ENCODE peak calls at places on chromosomes 12 and 14, in seven cellular contexts. C is anterior cingulate cortex, F is NCI-H460, K is nephron progenitor cell, H is astrocyte of the cerebellum, O is AML-193, U is iPS DF 19.7. D is an unnamed sample.

GRCh38 chr14:80364274-80364673 is 153.0 kb upstream of the DIO2 start:
- DNase-seq in C (no peak), F (peak), K (no peak), H (no peak), O (peak), U (no peak), D (peak)

GRCh38 chr14:92924247-92924646 is 1.3 kb downstream of the CHGA start:
- DNase-seq in C (no peak), F (no peak), K (no peak), H (no peak), O (no peak), U (no peak), D (no peak)

GRCh38 chr12:91316825-91317224 is 134.2 kb upstream of the DCN start:
- DNase-seq in C (no peak), F (no peak), K (no peak), H (no peak), O (no peak), U (no peak), D (peak)

GRCh38 chr12:108399514-108399913 is 60.4 kb upstream of the CMKLR1 start:
- DNase-seq in C (no peak), F (no peak), K (no peak), H (no peak), O (no peak), U (no peak), D (no peak)

GRCh38 chr12:203462-204260 is 10.3 kb downstream of the SLC6A12 start:
- DNase-seq in C (peak), F (peak), K (peak), H (no peak), O (no peak), U (no peak), D (no peak)

GRCh38 chr12:42886160-42886559 is 296.6 kb upstream of the PRICKLE1 start:
- DNase-seq in C (no peak), F (no peak), K (no peak), H (no peak), O (no peak), U (no peak), D (no peak)

GRCh38 chr12:70367268-70368141 is 1.4 kb downstream of the KCNMB4 start:
- DNase-seq in C (no peak), F (no peak), K (no peak), H (no peak), O (no peak), U (no peak), D (peak)

GRCh38 chr12:121697093-121697698 is 15.4 kb upstream of the TMEM120B start:
- DNase-seq in C (no peak), F (peak), K (no peak), H (peak), O (peak), U (no peak), D (peak)

GRCh38 chr12:60847281-60847680 is 1251.5 kb downstream of the SLC16A7 start:
- DNase-seq in C (no peak), F (no peak), K (no peak), H (no peak), O (no peak), U (no peak), D (no peak)

GRCh38 chr12:1122803-1123202 is 131.8 kb downstream of the ERC1 start:
- DNase-seq in C (no peak), F (no peak), K (no peak), H (no peak), O (peak), U (no peak), D (no peak)

GRCh38 chr14:37116933-37117844 is 55.2 kb downstream of the SLC25A21 start:
- DNase-seq in C (no peak), F (peak), K (no peak), H (peak), O (no peak), U (no peak), D (peak)

GRCh38 chr14:77077040-77077439 is 21.0 kb upstream of the CIPC start:
- DNase-seq in C (no peak), F (no peak), K (no peak), H (no peak), O (no peak), U (no peak), D (no peak)

GRCh38 chr14:87142568-87143211 is 850.3 kb downstream of the GALC start:
- DNase-seq in C (no peak), F (no peak), K (no peak), H (no peak), O (no peak), U (no peak), D (no peak)

GRCh38 chr12:46492471-46493351 is 120.1 kb upstream of the SLC38A2 start:
- DNase-seq in C (no peak), F (peak), K (no peak), H (peak), O (no peak), U (no peak), D (peak)

GRCh38 chr12:86137936-86138335 is 118.3 kb downstream of the MGAT4C start:
- DNase-seq in C (no peak), F (no peak), K (no peak), H (peak), O (no peak), U (no peak), D (peak)

GRCh38 chr12:124469193-124469888 is 98.1 kb downstream of the NCOR2 start:
- DNase-seq in C (no peak), F (no peak), K (no peak), H (no peak), O (peak), U (no peak), D (no peak)

GRCh38 chr12:94588271-94588785 is 62.0 kb downstream of the TMCC3 start:
- DNase-seq in C (no peak), F (no peak), K (no peak), H (no peak), O (no peak), U (no peak), D (no peak)

GRCh38 chr12:105426766-105427165 is 96.3 kb downstream of the C12orf75 start:
- DNase-seq in C (no peak), F (no peak), K (no peak), H (no peak), O (no peak), U (no peak), D (no peak)

GRCh38 chr12:28242888-28243633 is 52.8 kb downstream of the CCDC91 start:
- DNase-seq in C (no peak), F (no peak), K (no peak), H (no peak), O (no peak), U (no peak), D (peak)

GRCh38 chr12:130666645-130667044 is 49.5 kb downstream of the RIMBP2 start:
- DNase-seq in C (no peak), F (no peak), K (no peak), H (no peak), O (no peak), U (no peak), D (no peak)

GRCh38 chr12:22938323-22938722 is 313.4 kb downstream of the ETNK1 start:
- DNase-seq in C (no peak), F (no peak), K (no peak), H (no peak), O (no peak), U (no peak), D (no peak)

GRCh38 chr12:11666651-11667050 is 17.2 kb downstream of the ETV6 start:
- DNase-seq in C (no peak), F (no peak), K (no peak), H (no peak), O (no peak), U (no peak), D (no peak)

GRCh38 chr14:32202468-32202865 is 602 bp downstream of the RNU6-8 start:
- DNase-seq in C (no peak), F (peak), K (no peak), H (peak), O (no peak), U (no peak), D (peak)

GRCh38 chr12:2115101-2115845 is 62.5 kb downstream of the CACNA1C start:
- DNase-seq in C (no peak), F (no peak), K (no peak), H (no peak), O (no peak), U (no peak), D (no peak)

GRCh38 chr14:104972301-104973211 is 5.6 kb downstream of the AHNAK2 start:
- DNase-seq in C (no peak), F (peak), K (no peak), H (no peak), O (no peak), U (no peak), D (peak)

GRCh38 chr12:49540229-49541139 is 1.7 kb downstream of the KCNH3 start:
- DNase-seq in C (no peak), F (no peak), K (no peak), H (no peak), O (no peak), U (no peak), D (no peak)

GRCh38 chr12:18224745-18225144 is 36.6 kb upstream of the PIK3C2G start:
- DNase-seq in C (no peak), F (peak), K (no peak), H (peak), O (peak), U (peak), D (peak)

GRCh38 chr12:117214797-117215196 is 24.5 kb upstream of the FBXO21 start:
- DNase-seq in C (no peak), F (no peak), K (no peak), H (no peak), O (no peak), U (no peak), D (no peak)

GRCh38 chr14:25050494-25051170 is 685 bp upstream of the STXBP6 start:
- DNase-seq in C (no peak), F (no peak), K (peak), H (peak), O (no peak), U (no peak), D (peak)

GRCh38 chr12:62190921-62191746 is 69.1 kb upstream of the USP15 start:
- DNase-seq in C (no peak), F (no peak), K (peak), H (no peak), O (no peak), U (no peak), D (no peak)

GRCh38 chr14:37232907-37233481 is 35.3 kb downstream of the MIPOL1 start:
- DNase-seq in C (no peak), F (peak), K (peak), H (peak), O (peak), U (peak), D (peak)

GRCh38 chr14:24251880-24252288 is 9.5 kb upstream of the TINF2 start:
- DNase-seq in C (no peak), F (no peak), K (no peak), H (no peak), O (no peak), U (no peak), D (no peak)

GRCh38 chr14:64755661-64756265 is 51.5 kb downstream of the PLEKHG3 start:
- DNase-seq in C (no peak), F (no peak), K (no peak), H (no peak), O (no peak), U (no peak), D (peak)

GRCh38 chr12:54980341-54980740 is 4.2 kb downstream of the TESPA1 start:
- DNase-seq in C (no peak), F (no peak), K (no peak), H (no peak), O (no peak), U (no peak), D (no peak)

GRCh38 chr14:89418452-89418851 is 1.4 kb upstream of the FOXN3 start:
- DNase-seq in C (no peak), F (no peak), K (peak), H (no peak), O (no peak), U (no peak), D (no peak)

GRCh38 chr14:44316647-44317432 is 190.2 kb downstream of the FSCB start:
- DNase-seq in C (no peak), F (peak), K (no peak), H (peak), O (no peak), U (no peak), D (peak)

GRCh38 chr12:55966408-55967281 is at the start of gene CDK2:
- DNase-seq in C (peak), F (peak), K (peak), H (no peak), O (peak), U (no peak), D (peak)

GRCh38 chr12:8950702-8951478 is 1.4 kb upstream of the M6PR start:
- DNase-seq in C (no peak), F (no peak), K (no peak), H (no peak), O (peak), U (no peak), D (no peak)

D was measured in cardiac fibroblast.